ENCODE peak calls at places on chromosomes 4 and X, in five cellular contexts. D is A549, H is GM12878, T is K562, L is HepG2. F is an unnamed sample.
A peak's percentile ranks its signal among the peaks of the same experiment; 100 is the strongest.

GRCh38 chr4:98232202-98232601 is 29.0 kb upstream of the RAP1GDS1 start:
- DNase-seq in D (no peak), H (no peak), T (peak; percentile 11), L (no peak), F (no peak)

GRCh38 chr4:108830509-108831244 is 67.8 kb upstream of the ETNPPL start:
- DNase-seq in D (no peak), H (no peak), T (peak; percentile 27), L (no peak), F (no peak)

GRCh38 chr4:2175990-2176698 is 65.8 kb downstream of the HAUS3 start:
- DNase-seq in D (no peak), H (no peak), T (no peak), L (no peak), F (no peak)

GRCh38 chrX:130049821-130050220 is 60.5 kb downstream of the ELF4 start:
- DNase-seq in D (no peak), H (no peak), T (no peak), L (no peak), F (no peak)

GRCh38 chrX:130028196-130028595 is 45.8 kb downstream of the BCORL1 start:
- DNase-seq in D (peak; percentile 28), H (no peak), T (peak; percentile 66), L (no peak), F (peak; percentile 53)

GRCh38 chrX:110733166-110733565 is 62.5 kb downstream of the CHRDL1 start:
- DNase-seq in D (no peak), H (no peak), T (no peak), L (no peak), F (no peak)

GRCh38 chr4:74044676-74045075 is 6.2 kb upstream of the CXCL3 start:
- DNase-seq in D (no peak), H (no peak), T (no peak), L (no peak), F (no peak)

GRCh38 chr4:7788687-7789425 is 150.8 kb downstream of the AFAP1 start:
- DNase-seq in D (no peak), H (no peak), T (no peak), L (no peak), F (no peak)

GRCh38 chrX:95764972-95765451 is 919.6 kb upstream of the DIAPH2 start:
- DNase-seq in D (no peak), H (no peak), T (peak; percentile 14), L (peak; percentile 4), F (no peak)

GRCh38 chrX:119690921-119691716 is 1.8 kb downstream of the SEPTIN6 start:
- DNase-seq in D (no peak), H (no peak), T (peak; percentile 89), L (no peak), F (no peak)

GRCh38 chr4:117137143-117137542 is 51.8 kb upstream of the TRAM1L1 start:
- DNase-seq in D (no peak), H (no peak), T (peak; percentile 19), L (no peak), F (no peak)

GRCh38 chrX:20267924-20268701 is 1.4 kb upstream of the RPS6KA3 start:
- DNase-seq in D (no peak), H (no peak), T (no peak), L (no peak), F (peak; percentile 59)

GRCh38 chr4:112516401-112517066 is 554 bp upstream of the NEUROG2 start:
- DNase-seq in D (no peak), H (no peak), T (peak; percentile 27), L (no peak), F (peak; percentile 73)

GRCh38 chr4:76301068-76301774 is 5.3 kb upstream of the STBD1 start:
- DNase-seq in D (peak; percentile 43), H (peak; percentile 74), T (peak; percentile 94), L (peak; percentile 91), F (no peak)

GRCh38 chrX:133412246-133412645 is 3.0 kb downstream of the GPC4 start:
- DNase-seq in D (no peak), H (no peak), T (no peak), L (no peak), F (no peak)

GRCh38 chr4:27019766-27020165 is 159.1 kb downstream of the STIM2 start:
- DNase-seq in D (no peak), H (no peak), T (no peak), L (no peak), F (no peak)

GRCh38 chr4:84480082-84480481 is 19.0 kb downstream of the NKX6-1 start:
- DNase-seq in D (no peak), H (no peak), T (no peak), L (no peak), F (peak; percentile 19)

GRCh38 chrX:69189972-69190371 is 24.7 kb upstream of the PJA1 start:
- DNase-seq in D (no peak), H (no peak), T (no peak), L (no peak), F (no peak)

GRCh38 chr4:38174811-38175210 is 214.6 kb downstream of the PTTG2 start:
- DNase-seq in D (no peak), H (no peak), T (no peak), L (no peak), F (no peak)

GRCh38 chr4:157358439-157358838 is 137.9 kb downstream of the GRIA2 start:
- DNase-seq in D (no peak), H (no peak), T (no peak), L (no peak), F (no peak)

GRCh38 chr4:8640816-8641215 is 48.3 kb downstream of the CPZ start:
- DNase-seq in D (no peak), H (no peak), T (no peak), L (no peak), F (peak; percentile 4)

GRCh38 chr4:1310031-1310795 is 20.5 kb downstream of the MAEA start:
- DNase-seq in D (no peak), H (no peak), T (no peak), L (no peak), F (no peak)

GRCh38 chr4:25161599-25161960 is 1.3 kb upstream of the SEPSECS start:
- DNase-seq in D (no peak), H (no peak), T (peak; percentile 30), L (no peak), F (no peak)

GRCh38 chr4:172830295-172830764 is 338.3 kb upstream of the GALNT7 start:
- DNase-seq in D (no peak), H (no peak), T (peak; percentile 21), L (peak; percentile 2), F (no peak)

GRCh38 chr4:19850909-19851308 is 400.8 kb upstream of the SLIT2 start:
- DNase-seq in D (no peak), H (no peak), T (no peak), L (no peak), F (no peak)

GRCh38 chrX:13938766-13939530 is 90.7 kb downstream of the GEMIN8 start:
- DNase-seq in D (no peak), H (no peak), T (no peak), L (no peak), F (no peak)

GRCh38 chr4:120829113-120829831 is 93.3 kb downstream of the PRDM5 start:
- DNase-seq in D (no peak), H (no peak), T (no peak), L (no peak), F (no peak)

GRCh38 chr4:13483142-13484044 is 747 bp downstream of the RAB28 start:
- DNase-seq in D (peak; percentile 4), H (no peak), T (peak; percentile 60), L (peak; percentile 13), F (peak; percentile 50)

GRCh38 chr4:170979736-170980135 is 833.5 kb upstream of the GALNTL6 start:
- DNase-seq in D (no peak), H (no peak), T (peak; percentile 4), L (no peak), F (peak; percentile 22)

GRCh38 chr4:20984011-20984836 is 284.0 kb downstream of the PACRGL start:
- DNase-seq in D (no peak), H (no peak), T (no peak), L (no peak), F (peak; percentile 59)

GRCh38 chr4:30068234-30068633 is 651.9 kb upstream of the PCDH7 start:
- DNase-seq in D (no peak), H (no peak), T (no peak), L (no peak), F (no peak)

GRCh38 chr4:152197211-152197610 is 338.7 kb downstream of the FBXW7 start:
- DNase-seq in D (no peak), H (no peak), T (no peak), L (no peak), F (no peak)

GRCh38 chr4:88196523-88197185 is 38.2 kb upstream of the ABCG2 start:
- DNase-seq in D (no peak), H (no peak), T (no peak), L (no peak), F (no peak)

GRCh38 chr4:113760852-113761681 is 471 bp downstream of the CAMK2D start:
- DNase-seq in D (peak; percentile 26), H (no peak), T (no peak), L (peak; percentile 74), F (peak; percentile 67)

GRCh38 chrX:68650491-68650890 is 3.0 kb downstream of the STARD8 start:
- DNase-seq in D (no peak), H (no peak), T (no peak), L (no peak), F (no peak)

DNA sequence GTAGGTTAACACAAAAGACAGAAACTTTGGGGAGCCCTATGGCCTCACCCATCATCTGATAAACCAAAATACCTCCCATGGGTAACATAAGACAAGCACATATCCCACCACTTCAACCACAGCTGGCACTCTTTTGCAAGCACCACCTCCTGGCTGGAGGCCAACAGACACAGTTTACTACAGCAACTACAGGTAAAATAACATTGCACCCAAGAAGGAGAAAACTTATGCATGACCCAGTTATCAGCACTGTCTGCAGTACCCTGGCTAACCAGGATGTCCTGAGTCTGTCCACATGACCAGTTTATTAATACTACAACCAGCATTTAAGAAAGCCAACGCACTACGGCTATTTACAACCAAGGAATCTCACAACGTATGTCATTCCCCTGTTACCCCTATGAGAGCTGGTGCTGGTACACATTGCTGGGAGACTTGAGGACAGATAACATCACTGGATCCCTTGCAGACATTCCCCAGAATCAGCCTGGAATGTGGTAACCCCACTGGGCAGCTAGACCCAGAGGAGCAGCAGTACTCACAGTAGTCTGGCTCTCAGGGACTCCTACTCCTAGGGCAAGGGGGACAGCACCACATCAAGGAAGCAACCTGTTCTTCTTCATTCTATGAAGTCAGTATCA is 32.0 kb downstream of the ELF2 start:
- DNase-seq in D (no peak), H (no peak), T (no peak), L (no peak), F (peak; percentile 46)
- TF ChIP-seq ESRRA in D (no peak), H (no peak), T (no peak), L (no peak), F (no peak)

DNA sequence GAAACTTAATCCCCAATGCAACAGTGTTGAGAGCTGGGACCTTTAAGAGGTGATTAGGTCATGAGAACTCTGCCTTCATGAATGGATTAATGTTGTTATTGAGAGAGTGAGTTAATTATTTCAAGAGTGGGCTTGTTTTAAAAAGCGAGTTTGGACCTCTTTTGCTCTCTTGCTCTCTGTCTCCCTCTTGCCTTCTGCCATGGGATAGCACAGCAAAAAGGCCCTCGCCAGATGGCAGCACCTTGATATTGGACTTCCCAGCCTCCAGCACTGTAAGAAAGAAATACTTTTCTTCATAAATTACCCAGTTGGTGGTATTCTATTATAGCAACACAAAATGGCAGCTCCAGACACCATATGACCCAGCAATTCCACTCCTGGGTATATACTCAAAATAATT is 7.0 kb upstream of the ATP6AP2 start:
- DNase-seq in D (no peak), H (no peak), T (peak; percentile 69), L (peak; percentile 18), F (peak; percentile 20)
- TF ChIP-seq USF2 in D (no peak), H (no peak), T (no peak), L (no peak), F (no peak)

GRCh38 chr4:5710962-5711478 is at the start of gene EVC:
- DNase-seq in D (peak; percentile 69), H (no peak), T (peak; percentile 73), L (peak; percentile 54), F (peak; percentile 79)
- TF ChIP-seq ESRRA in D (no peak), H (no peak), T (no peak), L (no peak), F (no peak)

GRCh38 chr4:39812500-39812899 is 114.6 kb downstream of the UBE2K start:
- DNase-seq in D (no peak), H (no peak), T (no peak), L (no peak), F (no peak)
- TF ChIP-seq USF2 in D (no peak), H (no peak), T (no peak), L (no peak), F (no peak)